ENCODE peak calls at places on chromosome 2, in seven cellular contexts. M, X, D, R, G, K and V are unnamed samples. For H3K4me1, the result is how much of the 10 kb centered on the place peaks cover.

GRCh38 chr2:223122706-223123265 is 70.8 kb downstream of the KCNE4 start:
- DNase-seq in X (no peak), K (no peak), M (no peak), D (no peak), R (no peak), G (no peak), V (no peak)

GRCh38 chr2:8380026-8380425 is 301.8 kb upstream of the ID2 start:
- DNase-seq in D (no peak), X (no peak), R (no peak), M (peak), K (no peak), G (no peak), V (no peak)

GRCh38 chr2:12750166-12750905 is 33.6 kb downstream of the TRIB2 start:
- DNase-seq in M (no peak), X (no peak), R (no peak), G (no peak), K (no peak), D (no peak), V (no peak)

GRCh38 chr2:115165529-115166109 is 723.2 kb downstream of the DPP10 start:
- DNase-seq in X (no peak), M (peak), K (no peak), D (peak), R (no peak), G (no peak), V (no peak)

GRCh38 chr2:67259581-67260347 is 137.4 kb upstream of the ETAA1 start:
- DNase-seq in R (no peak), G (no peak), K (peak), X (no peak), M (no peak), D (peak), V (no peak)

GRCh38 chr2:229780856-229781773 is 66.8 kb upstream of the DNER start:
- DNase-seq in D (peak), K (peak), R (no peak), G (no peak), X (peak), M (peak), V (no peak)

GRCh38 chr2:38168710-38169480 is 92.9 kb upstream of the CYP1B1 start:
- DNase-seq in M (no peak), D (peak), X (no peak), R (no peak), K (no peak), G (no peak), V (no peak)

GRCh38 chr2:157746234-157746950 is 117.7 kb upstream of the ACVR1C start:
- DNase-seq in D (peak), R (no peak), X (no peak), M (no peak), K (no peak), G (no peak), V (no peak)

GRCh38 chr2:3214827-3215404 is 162.7 kb downstream of the EIPR1 start:
- DNase-seq in G (no peak), M (no peak), R (no peak), K (no peak), D (no peak), X (peak), V (no peak)

GRCh38 chr2:160156084-160156483 is 44.0 kb downstream of the ITGB6 start:
- DNase-seq in D (peak), G (no peak), X (peak), K (peak), R (no peak), M (no peak), V (no peak)

GRCh38 chr2:127637725-127638252 is 8.2 kb upstream of the GPR17 start:
- DNase-seq in M (no peak), D (peak), X (peak), R (no peak), K (peak), G (no peak), V (no peak)

GRCh38 chr2:228699888-228700287 is 518.4 kb upstream of the SPHKAP start:
- DNase-seq in G (no peak), D (no peak), X (no peak), K (no peak), R (no peak), M (no peak), V (no peak)

GRCh38 chr2:61059382-61059781 is 6.3 kb upstream of the SANBR start:
- DNase-seq in X (no peak), D (no peak), G (no peak), M (no peak), R (no peak), K (no peak), V (no peak)

GRCh38 chr2:19119326-19120001 is 239.0 kb downstream of the OSR1 start:
- DNase-seq in K (no peak), X (no peak), M (no peak), D (no peak), R (no peak), G (no peak), V (no peak)

GRCh38 chr2:85602476-85603234 is at the start of gene TMEM150A:
- DNase-seq in K (peak), X (peak), D (peak), M (peak), R (peak), G (peak), V (peak)

GRCh38 chr2:46073540-46074018 is 223.6 kb upstream of the EPAS1 start:
- DNase-seq in M (no peak), X (no peak), K (peak), G (no peak), R (no peak), D (peak), V (no peak)

GRCh38 chr2:216320852-216321251 is 51.4 kb downstream of the MARCHF4 start:
- DNase-seq in G (no peak), R (no peak), X (no peak), M (no peak), K (no peak), D (no peak), V (no peak)

GRCh38 chr2:236575501-236575900 is 5.9 kb downstream of the ACKR3 start:
- DNase-seq in M (no peak), R (no peak), K (no peak), D (no peak), X (peak), G (no peak), V (no peak)
- H3K4me1 ChIP-seq in M (under half), R (under half), K (under half), D (under half), X (under half), G (under half), V (under half)

DNA sequence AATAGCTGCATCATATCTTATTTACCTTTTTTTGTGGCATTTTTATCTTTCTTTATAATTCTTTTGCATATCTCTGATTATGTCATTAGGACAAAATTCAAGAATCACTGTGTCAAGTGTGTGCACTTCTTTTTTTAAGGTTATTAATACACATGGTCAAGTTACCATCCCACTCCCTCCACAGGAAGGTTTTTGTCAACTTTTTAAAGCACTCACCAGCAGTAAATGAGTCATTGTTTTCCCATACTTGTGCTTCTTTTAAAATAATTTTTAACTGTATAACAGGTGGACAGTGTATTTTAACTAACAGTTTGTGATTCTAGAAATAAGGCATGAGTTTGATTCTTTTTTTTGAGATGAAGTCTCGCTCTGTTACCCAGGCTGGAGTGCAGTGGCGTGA is 45.7 kb upstream of the FAM171B start:
- DNase-seq in K (no peak), X (no peak), G (no peak), D (peak), R (no peak), M (no peak), V (no peak)
- TF ChIP-seq CTCF in K (no peak), X (no peak), G (no peak), D (no peak), R (no peak), M (no peak), V (no peak)

DNA sequence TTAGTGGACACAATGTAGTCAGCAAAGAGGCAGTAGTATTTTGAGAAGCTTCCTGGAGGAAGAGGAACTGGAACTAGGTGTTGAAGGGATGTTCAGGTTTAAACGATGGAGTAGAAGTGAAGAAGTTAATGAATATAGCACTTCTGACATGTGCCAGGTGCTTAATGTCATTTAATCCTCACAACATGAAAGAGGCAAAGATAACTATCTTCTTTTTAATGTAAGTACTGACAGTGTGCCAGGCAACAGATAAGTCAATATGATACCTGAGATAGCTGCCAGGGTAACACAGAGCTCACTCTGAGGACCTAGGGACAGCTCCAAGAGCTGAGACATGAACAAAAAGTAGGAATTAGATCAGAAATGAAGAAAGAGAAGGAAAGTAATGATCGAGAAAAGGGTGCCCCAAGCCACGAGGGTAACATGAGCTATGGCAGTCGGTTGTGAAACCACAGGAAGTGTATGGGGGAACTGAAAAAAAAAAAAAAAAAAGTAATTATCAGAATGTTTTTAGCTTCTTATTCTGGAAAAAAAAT is 140.7 kb downstream of the RNF144A start:
- DNase-seq in X (no peak), R (no peak), G (no peak), M (peak), D (no peak), K (no peak), V (no peak)
- H3K27ac ChIP-seq in X (no peak), R (no peak), G (no peak), M (peak), D (no peak), K (no peak), V (peak)

DNA sequence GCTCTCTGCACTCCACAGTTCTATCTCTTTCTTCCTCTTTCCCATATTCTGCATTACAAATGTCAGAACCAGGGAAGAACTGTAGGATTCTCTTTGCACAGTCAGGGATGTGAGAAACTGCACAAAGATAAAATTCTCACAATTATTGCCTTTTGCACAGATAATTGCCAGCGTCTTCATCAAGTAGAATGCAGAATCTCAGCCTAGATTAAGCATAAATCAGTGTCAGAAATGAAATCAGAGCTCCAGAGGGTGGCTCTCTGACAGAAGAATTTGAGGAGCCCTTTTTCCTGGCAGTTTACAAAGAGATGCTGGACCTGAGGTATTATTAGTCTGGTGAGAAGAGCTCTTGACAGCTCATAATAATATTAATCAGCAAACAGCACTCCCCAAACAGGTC is 173.1 kb downstream of the PTH2R start:
- DNase-seq in D (no peak), X (no peak), G (no peak), M (no peak), R (no peak), K (no peak), V (no peak)
- H3K4me1 ChIP-seq in D (under half), X (under half), G (under half), M (under half), R (under half), K (under half), V (under half)

DNA sequence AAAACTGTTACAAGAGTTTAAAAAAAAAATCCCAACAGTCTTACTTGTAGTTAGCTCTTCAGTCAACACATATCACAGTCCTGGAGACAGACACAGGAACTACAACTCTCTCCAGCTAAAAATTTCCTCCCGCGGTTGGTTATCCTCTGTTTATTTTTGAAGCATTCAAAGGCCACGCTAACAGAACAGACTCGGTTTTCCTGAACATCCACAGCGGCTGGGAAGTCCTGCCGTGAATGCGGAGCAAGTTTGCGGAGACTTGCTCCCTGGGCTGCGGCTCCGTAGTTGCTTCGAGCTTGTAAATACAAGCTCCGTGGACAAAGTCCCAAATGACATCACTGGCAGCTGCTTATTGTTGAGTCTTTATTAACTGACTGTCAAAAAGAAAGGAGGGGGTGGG is at the start of gene NCKAP5:
- DNase-seq in D (peak), G (peak), X (peak), K (peak), R (no peak), M (no peak), V (no peak)
- TF ChIP-seq CTCF in D (no peak), G (no peak), X (peak), K (no peak), R (peak), M (no peak), V (no peak)

GRCh38 chr2:112829247-112829646 is 7.3 kb downstream of the IL1B start:
- DNase-seq in R (no peak), X (peak), M (no peak), K (no peak), G (no peak), D (no peak), V (no peak)
- H3K27ac ChIP-seq in R (no peak), X (no peak), M (no peak), K (no peak), G (no peak), D (no peak), V (peak)

GRCh38 chr2:69582582-69583176 is 60.9 kb downstream of the AAK1 start:
- DNase-seq in K (no peak), D (peak), M (no peak), X (no peak), R (no peak), G (no peak), V (no peak)
- H3K4me1 ChIP-seq in K (under half), D (under half), M (under half), X (under half), R (half or more), G (under half), V (half or more)